ENCODE peak calls at places on chromosomes 1 and 21, in four cellular contexts. Y is pancreas, G is left lung, K is AG09309. U is an unnamed sample.
A peak's percentile ranks its signal among the peaks of the same experiment; 100 is the strongest.

GRCh38 chr1:175757381-175758015 is 14.1 kb upstream of the TNR start:
- DNase-seq in Y (peak; percentile 35), G (no peak), K (no peak), U (peak; percentile 80)

GRCh38 chr21:41766883-41767605 is at the start of gene RIPK4:
- DNase-seq in Y (peak; percentile 95), G (peak; percentile 73), K (no peak), U (peak; percentile 60)

GRCh38 chr21:25903599-25903998 is 168.8 kb downstream of the GABPA start:
- DNase-seq in Y (no peak), G (no peak), K (no peak), U (no peak)

GRCh38 chr1:27727126-27727525 is 1.4 kb downstream of the FAM76A start:
- DNase-seq in Y (no peak), G (no peak), K (no peak), U (no peak)

GRCh38 chr1:96306809-96307208 is 414.8 kb upstream of the PTBP2 start:
- DNase-seq in Y (no peak), G (no peak), K (peak; percentile 52), U (no peak)

GRCh38 chr21:29213513-29214385 is 83.3 kb downstream of the MAP3K7CL start:
- DNase-seq in Y (no peak), G (no peak), K (no peak), U (no peak)

GRCh38 chr1:58883888-58884482 is 100.1 kb upstream of the JUN start:
- DNase-seq in Y (no peak), G (no peak), K (no peak), U (no peak)

GRCh38 chr1:43582162-43582566 is 51.5 kb downstream of the PTPRF start:
- DNase-seq in Y (no peak), G (peak; percentile 61), K (peak; percentile 80), U (peak; percentile 83)

GRCh38 chr1:195866383-195867222 is 741.6 kb downstream of the KCNT2 start:
- DNase-seq in Y (no peak), G (no peak), K (no peak), U (no peak)

GRCh38 chr1:196361112-196361714 is 247.0 kb downstream of the KCNT2 start:
- DNase-seq in Y (no peak), G (no peak), K (no peak), U (peak; percentile 21)

GRCh38 chr1:78155121-78155520 is 109.4 kb downstream of the GIPC2 start:
- DNase-seq in Y (no peak), G (no peak), K (no peak), U (no peak)

GRCh38 chr1:171809834-171810233 is 28.4 kb downstream of the METTL13 start:
- DNase-seq in Y (no peak), G (no peak), K (no peak), U (no peak)

GRCh38 chr21:27152996-27153395 is 186.1 kb upstream of the ADAMTS5 start:
- DNase-seq in Y (no peak), G (no peak), K (no peak), U (no peak)

GRCh38 chr1:200890027-200890426 is 4.7 kb upstream of the INAVA start:
- DNase-seq in Y (no peak), G (no peak), K (no peak), U (no peak)

GRCh38 chr1:41811978-41812852 is 106.5 kb downstream of the HIVEP3 start:
- DNase-seq in Y (peak; percentile 47), G (no peak), K (peak; percentile 80), U (no peak)

GRCh38 chr21:32207096-32207716 is 71.6 kb downstream of the MIS18A start:
- DNase-seq in Y (no peak), G (no peak), K (no peak), U (no peak)
- TF ChIP-seq CTCF in Y (no peak), G (no peak), K (no peak), U (no peak)

GRCh38 chr1:25694591-25695007 is 78.0 kb downstream of the MAN1C1 start:
- DNase-seq in Y (no peak), G (no peak), K (no peak), U (no peak)
- TF ChIP-seq CTCF in Y (no peak), G (no peak), K (no peak), U (no peak)

DNA sequence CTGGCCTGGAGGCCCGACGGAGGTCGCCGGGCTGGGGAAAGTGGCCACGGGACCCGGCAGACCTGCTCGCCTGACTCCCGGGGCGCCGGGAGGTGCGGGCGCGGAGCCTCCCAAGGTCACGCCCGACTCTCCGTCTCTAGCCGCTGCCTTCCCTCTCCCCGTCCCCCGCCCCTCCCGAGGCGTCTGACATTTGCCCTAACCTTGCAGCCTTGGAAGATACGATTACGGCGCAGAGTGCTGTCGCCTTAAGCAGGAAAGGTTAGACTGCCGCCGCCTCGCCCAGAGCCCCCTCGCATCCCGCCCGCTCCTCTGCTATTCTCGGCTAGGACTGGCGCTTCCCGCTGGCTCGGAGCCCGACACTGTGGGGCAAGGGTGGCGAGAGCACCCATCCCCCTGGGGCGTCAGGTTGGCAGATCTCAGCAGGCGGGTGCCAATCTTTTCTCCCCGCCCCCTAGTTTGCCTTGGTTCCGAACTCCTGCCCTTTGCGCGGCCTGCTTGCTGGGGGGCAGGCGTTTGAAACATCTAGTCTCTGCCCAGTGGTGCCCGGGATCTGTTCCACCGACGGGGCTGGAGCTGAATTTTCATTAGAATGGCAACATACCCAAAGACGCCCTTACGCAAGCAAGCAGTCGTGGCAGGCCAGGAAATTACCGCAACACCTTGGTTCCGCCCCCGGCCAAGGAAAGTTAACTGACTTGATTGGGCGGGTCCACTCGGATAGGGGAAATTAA is 841 bp downstream of the PGM1 start:
- DNase-seq in Y (peak; percentile 88), G (peak; percentile 82), K (peak; percentile 63), U (peak; percentile 61)
- TF ChIP-seq CTCF in Y (no peak), G (no peak), K (no peak), U (no peak)

GRCh38 chr1:36446261-36446660 is 4.0 kb downstream of the OSCP1 start:
- DNase-seq in Y (no peak), G (no peak), K (no peak), U (no peak)
- TF ChIP-seq CTCF in Y (no peak), G (no peak), K (no peak), U (no peak)

GRCh38 chr1:178282949-178283367 is 189.1 kb downstream of the RASAL2 start:
- DNase-seq in Y (no peak), G (no peak), K (peak; percentile 46), U (no peak)
- TF ChIP-seq CTCF in Y (no peak), G (peak; percentile 31), K (peak; percentile 60), U (no peak)

GRCh38 chr1:222769968-222770620 is 33.1 kb downstream of the FAM177B start:
- DNase-seq in Y (no peak), G (no peak), K (no peak), U (no peak)

GRCh38 chr1:222767152-222767571 is 30.2 kb downstream of the FAM177B start:
- DNase-seq in Y (no peak), G (no peak), K (no peak), U (no peak)

GRCh38 chr1:222768592-222768991 is 31.6 kb downstream of the FAM177B start:
- DNase-seq in Y (no peak), G (no peak), K (no peak), U (no peak)

GRCh38 chr1:222769181-222769580 is 32.2 kb downstream of the FAM177B start:
- DNase-seq in Y (no peak), G (no peak), K (no peak), U (no peak)
- TF ChIP-seq CTCF in Y (no peak), G (no peak), K (peak; percentile 4), U (no peak)